ENCODE peak calls at places on chromosome 16, in four cellular contexts. One of them, this sample, is unnamed. For H4K20me1 and H3K36me3, the result is how much of the 10 kb centered on the place peaks cover.

GRCh38 chr16:15643453-15644305 is 725 bp upstream of the MARF1 start:
- DNase-seq in neural progenitor cell: no peak
- DNase-seq in HCT116: peak
- DNase-seq in MM.1S: peak
- DNase-seq in this sample: peak

GRCh38 chr16:13995194-13995593 is 75.2 kb downstream of the ERCC4 start:
- DNase-seq in neural progenitor cell: no peak
- DNase-seq in HCT116: no peak
- DNase-seq in MM.1S: no peak
- DNase-seq in this sample: no peak

GRCh38 chr16:8474576-8474975 is 115.7 kb downstream of the TMEM114 start:
- DNase-seq in neural progenitor cell: no peak
- DNase-seq in HCT116: no peak
- DNase-seq in MM.1S: no peak
- DNase-seq in this sample: no peak

GRCh38 chr16:63289834-63290460 is 1253.7 kb upstream of the CDH8 start:
- DNase-seq in neural progenitor cell: peak
- DNase-seq in HCT116: no peak
- DNase-seq in MM.1S: peak
- DNase-seq in this sample: peak

GRCh38 chr16:55576369-55576768 is 9.9 kb downstream of the CAPNS2 start:
- DNase-seq in neural progenitor cell: no peak
- DNase-seq in HCT116: no peak
- DNase-seq in MM.1S: no peak
- DNase-seq in this sample: no peak

GRCh38 chr16:70653406-70653805 is 7.0 kb downstream of the IL34 start:
- DNase-seq in neural progenitor cell: no peak
- DNase-seq in HCT116: no peak
- DNase-seq in MM.1S: no peak
- DNase-seq in this sample: no peak

GRCh38 chr16:78113258-78113657 is 13.8 kb downstream of the WWOX start:
- DNase-seq in neural progenitor cell: no peak
- DNase-seq in HCT116: no peak
- DNase-seq in MM.1S: no peak
- DNase-seq in this sample: no peak

GRCh38 chr16:67965668-67966548 is 2.5 kb downstream of the SLC12A4 start:
- DNase-seq in neural progenitor cell: no peak
- DNase-seq in HCT116: no peak
- DNase-seq in MM.1S: no peak
- DNase-seq in this sample: no peak

GRCh38 chr16:27429981-27430441 is 28.0 kb downstream of the IL21R start:
- DNase-seq in neural progenitor cell: no peak
- DNase-seq in HCT116: no peak
- DNase-seq in MM.1S: no peak
- DNase-seq in this sample: no peak

GRCh38 chr16:55913717-55914116 is 38.5 kb upstream of the CES5A start:
- DNase-seq in neural progenitor cell: no peak
- DNase-seq in HCT116: no peak
- DNase-seq in MM.1S: no peak
- DNase-seq in this sample: no peak

GRCh38 chr16:89031715-89032659 is 55.0 kb upstream of the CBFA2T3 start:
- DNase-seq in neural progenitor cell: no peak
- DNase-seq in HCT116: no peak
- DNase-seq in MM.1S: peak
- DNase-seq in this sample: no peak

DNA sequence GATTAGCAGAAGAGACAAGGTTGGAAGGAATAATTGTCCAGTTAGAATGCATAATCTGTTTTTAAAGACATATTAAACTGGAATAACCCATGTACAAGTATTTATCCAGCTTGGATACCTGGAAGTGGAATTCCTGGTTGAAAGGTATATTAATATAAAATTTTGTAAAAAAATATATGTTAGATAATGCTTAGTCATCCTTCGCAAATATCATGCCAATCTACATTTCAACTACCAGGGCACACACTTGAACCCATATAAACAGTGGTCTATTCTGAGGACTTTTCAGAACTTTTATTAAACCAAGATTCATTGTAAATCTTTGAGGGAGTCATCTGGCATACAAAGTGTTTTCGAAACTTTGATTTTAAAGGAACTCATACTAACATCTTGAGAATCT is 269.1 kb upstream of the HSBP1 start:
- DNase-seq in neural progenitor cell: no peak
- DNase-seq in HCT116: no peak
- DNase-seq in MM.1S: no peak
- DNase-seq in this sample: no peak
- H2AFZ ChIP-seq in neural progenitor cell: no peak
- H2AFZ ChIP-seq in HCT116: no peak
- H2AFZ ChIP-seq in MM.1S: no peak
- H2AFZ ChIP-seq in this sample: no peak

GRCh38 chr16:17364319-17365210 is 106.2 kb downstream of the XYLT1 start:
- DNase-seq in neural progenitor cell: no peak
- DNase-seq in HCT116: no peak
- DNase-seq in MM.1S: no peak
- DNase-seq in this sample: no peak

GRCh38 chr16:17360810-17361209 is 110.0 kb downstream of the XYLT1 start:
- DNase-seq in neural progenitor cell: no peak
- DNase-seq in HCT116: no peak
- DNase-seq in MM.1S: no peak
- DNase-seq in this sample: no peak

GRCh38 chr16:17362946-17363345 is 107.8 kb downstream of the XYLT1 start:
- DNase-seq in neural progenitor cell: no peak
- DNase-seq in HCT116: no peak
- DNase-seq in MM.1S: no peak
- DNase-seq in this sample: no peak

GRCh38 chr16:17359778-17360177 is 111.0 kb downstream of the XYLT1 start:
- DNase-seq in neural progenitor cell: no peak
- DNase-seq in HCT116: no peak
- DNase-seq in MM.1S: no peak
- DNase-seq in this sample: no peak

DNA sequence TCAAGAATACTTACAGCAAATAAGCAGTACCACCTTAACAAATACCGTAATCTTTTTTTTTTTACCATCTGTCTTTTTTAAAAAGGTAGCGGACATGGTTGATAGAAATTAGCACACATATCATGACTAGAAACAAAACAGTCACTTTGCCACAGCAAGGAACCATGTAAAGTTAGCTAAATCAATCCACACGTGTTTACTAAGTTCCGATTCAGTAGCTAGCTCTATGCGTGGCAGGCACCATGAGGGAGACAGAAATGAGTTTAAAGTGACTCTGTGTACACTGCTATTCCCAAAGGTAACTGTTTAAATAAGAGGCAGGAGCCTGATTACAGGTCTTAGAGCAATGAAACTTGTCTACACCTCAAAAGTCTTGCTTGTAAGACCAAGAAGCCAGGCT is 108.6 kb downstream of the XYLT1 start:
- DNase-seq in neural progenitor cell: no peak
- DNase-seq in HCT116: no peak
- DNase-seq in MM.1S: no peak
- DNase-seq in this sample: no peak
- H4K20me1 ChIP-seq in neural progenitor cell: under half
- H4K20me1 ChIP-seq in HCT116: under half
- H4K20me1 ChIP-seq in MM.1S: under half
- H4K20me1 ChIP-seq in this sample: under half

GRCh38 chr16:10895053-10895946 is 18.3 kb downstream of the CIITA start:
- DNase-seq in neural progenitor cell: peak
- DNase-seq in HCT116: no peak
- DNase-seq in MM.1S: no peak
- DNase-seq in this sample: peak

GRCh38 chr16:10892782-10893181 is 15.8 kb downstream of the CIITA start:
- DNase-seq in neural progenitor cell: no peak
- DNase-seq in HCT116: no peak
- DNase-seq in MM.1S: no peak
- DNase-seq in this sample: no peak

GRCh38 chr16:10896165-10896564 is 19.2 kb downstream of the CIITA start:
- DNase-seq in neural progenitor cell: no peak
- DNase-seq in HCT116: no peak
- DNase-seq in MM.1S: no peak
- DNase-seq in this sample: no peak

GRCh38 chr16:10897134-10897533 is 20.1 kb downstream of the CIITA start:
- DNase-seq in neural progenitor cell: no peak
- DNase-seq in HCT116: no peak
- DNase-seq in MM.1S: no peak
- DNase-seq in this sample: no peak

DNA sequence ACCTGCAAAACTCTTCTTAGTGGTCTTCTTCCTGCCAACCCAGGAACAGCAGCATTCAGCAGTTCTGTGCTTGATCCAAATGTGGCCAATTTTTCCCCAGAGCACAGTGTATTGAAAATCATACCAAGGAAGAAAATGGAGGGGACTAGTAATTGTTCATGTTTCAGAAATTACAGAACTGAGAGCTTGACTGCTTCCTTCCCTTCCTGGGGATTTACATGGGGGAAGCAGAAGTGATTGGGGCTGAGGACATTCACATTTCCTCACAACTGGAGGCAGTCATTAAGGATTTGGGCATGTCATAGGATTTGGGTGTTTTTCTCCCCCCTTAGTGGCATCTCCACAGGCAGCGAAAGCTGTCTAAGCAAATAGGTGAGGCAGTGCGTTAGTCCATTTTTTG is 19.7 kb downstream of the CIITA start:
- DNase-seq in neural progenitor cell: no peak
- DNase-seq in HCT116: no peak
- DNase-seq in MM.1S: no peak
- DNase-seq in this sample: no peak
- H3K36me3 ChIP-seq in neural progenitor cell: under half
- H3K36me3 ChIP-seq in HCT116: under half
- H3K36me3 ChIP-seq in MM.1S: under half
- H3K36me3 ChIP-seq in this sample: under half

GRCh38 chr16:16925432-16925831 is 545.3 kb downstream of the XYLT1 start:
- DNase-seq in neural progenitor cell: no peak
- DNase-seq in HCT116: no peak
- DNase-seq in MM.1S: no peak
- DNase-seq in this sample: no peak

GRCh38 chr16:16933861-16934260 is 536.9 kb downstream of the XYLT1 start:
- DNase-seq in neural progenitor cell: peak
- DNase-seq in HCT116: no peak
- DNase-seq in MM.1S: no peak
- DNase-seq in this sample: no peak

GRCh38 chr16:16934660-16935059 is 536.1 kb downstream of the XYLT1 start:
- DNase-seq in neural progenitor cell: no peak
- DNase-seq in HCT116: no peak
- DNase-seq in MM.1S: no peak
- DNase-seq in this sample: no peak

GRCh38 chr16:16928532-16929101 is 542.1 kb downstream of the XYLT1 start:
- DNase-seq in neural progenitor cell: no peak
- DNase-seq in HCT116: no peak
- DNase-seq in MM.1S: no peak
- DNase-seq in this sample: no peak

DNA sequence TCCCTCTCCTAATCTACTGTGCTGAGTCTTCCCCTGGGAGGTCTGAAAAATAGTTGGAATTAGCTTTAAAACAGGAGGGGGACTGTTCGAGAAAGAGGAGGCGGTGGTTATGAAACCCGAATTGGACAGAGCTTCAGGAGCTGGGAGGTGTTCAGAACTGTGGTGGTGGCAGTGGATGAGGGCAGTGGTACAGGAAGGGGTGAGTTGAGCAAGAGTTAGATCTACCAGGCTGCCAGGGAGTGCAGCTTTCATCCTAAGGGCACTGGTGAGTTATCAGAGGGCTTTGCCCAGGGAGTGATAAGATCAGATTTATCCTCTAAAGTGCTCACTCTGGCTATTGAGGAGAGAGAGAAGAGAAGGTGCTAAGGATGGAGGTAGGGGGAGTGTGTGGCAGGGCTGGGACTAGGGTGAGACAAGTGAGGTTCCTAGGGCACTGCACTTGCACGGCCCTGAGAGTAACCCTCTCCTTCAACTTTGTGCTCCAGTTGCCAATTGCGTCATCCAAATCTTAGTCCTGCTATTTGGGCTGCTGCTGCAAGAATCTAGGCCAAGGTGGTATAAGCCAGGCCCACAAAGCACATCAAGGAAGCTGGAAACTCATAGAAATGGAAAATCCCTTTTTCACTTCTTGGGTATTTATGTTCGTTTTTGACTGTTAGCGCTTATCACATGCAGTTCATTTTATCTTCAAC is 540.3 kb downstream of the XYLT1 start:
- DNase-seq in neural progenitor cell: no peak
- DNase-seq in HCT116: no peak
- DNase-seq in MM.1S: no peak
- DNase-seq in this sample: no peak
- H2AFZ ChIP-seq in neural progenitor cell: no peak
- H2AFZ ChIP-seq in HCT116: no peak
- H2AFZ ChIP-seq in MM.1S: no peak
- H2AFZ ChIP-seq in this sample: no peak

DNA sequence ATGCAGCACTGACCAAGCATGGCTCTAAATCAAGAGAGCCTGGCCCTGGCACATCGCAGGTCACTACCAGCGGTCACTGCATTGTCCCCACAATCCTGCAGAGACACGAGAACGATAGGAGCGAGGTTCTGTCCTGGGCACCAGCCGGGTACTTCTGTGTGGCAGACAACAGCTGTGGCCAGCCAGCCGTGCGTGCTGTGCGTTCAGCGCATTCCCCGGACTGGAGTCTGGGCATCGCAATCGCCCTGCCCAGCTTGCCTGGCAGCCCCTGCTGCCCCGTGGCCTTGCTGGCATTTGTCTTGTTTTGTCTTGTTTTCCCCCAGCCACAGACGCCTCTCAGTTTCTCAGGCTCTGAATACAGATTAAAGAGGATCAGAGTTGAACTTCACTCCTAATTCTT is 33.9 kb downstream of the COTL1 start:
- DNase-seq in neural progenitor cell: no peak
- DNase-seq in HCT116: no peak
- DNase-seq in MM.1S: no peak
- DNase-seq in this sample: no peak
- H4K20me1 ChIP-seq in neural progenitor cell: under half
- H4K20me1 ChIP-seq in HCT116: under half
- H4K20me1 ChIP-seq in MM.1S: under half
- H4K20me1 ChIP-seq in this sample: half or more

GRCh38 chr16:86541560-86541959 is 13.5 kb downstream of the MTHFSD start:
- DNase-seq in neural progenitor cell: no peak
- DNase-seq in HCT116: no peak
- DNase-seq in MM.1S: no peak
- DNase-seq in this sample: no peak

GRCh38 chr16:86540894-86541293 is 14.1 kb downstream of the MTHFSD start:
- DNase-seq in neural progenitor cell: no peak
- DNase-seq in HCT116: no peak
- DNase-seq in MM.1S: no peak
- DNase-seq in this sample: no peak

GRCh38 chr16:86545481-86545880 is 9.6 kb downstream of the MTHFSD start:
- DNase-seq in neural progenitor cell: no peak
- DNase-seq in HCT116: no peak
- DNase-seq in MM.1S: no peak
- DNase-seq in this sample: no peak

GRCh38 chr16:86545927-86546637 is 9.0 kb downstream of the MTHFSD start:
- DNase-seq in neural progenitor cell: no peak
- DNase-seq in HCT116: no peak
- DNase-seq in MM.1S: no peak
- DNase-seq in this sample: no peak

GRCh38 chr16:86542756-86543750 is 12.0 kb downstream of the MTHFSD start:
- DNase-seq in neural progenitor cell: no peak
- DNase-seq in HCT116: no peak
- DNase-seq in MM.1S: no peak
- DNase-seq in this sample: no peak
- H3K36me3 ChIP-seq in neural progenitor cell: under half
- H3K36me3 ChIP-seq in HCT116: under half
- H3K36me3 ChIP-seq in MM.1S: under half
- H3K36me3 ChIP-seq in this sample: under half